ENCODE peak calls at places on chromosomes 12 and 14, in six cellular contexts. O, J, L, U, M and T are unnamed samples. For H3K9me3 and H3K27me3, the result is how much of the 10 kb centered on the place peaks cover.

GRCh38 chr14:105383083-105383730 is 15.1 kb upstream of the TEX22 start:
- DNase-seq in O (no peak), J (no peak), L (no peak), U (no peak), M (no peak), T (no peak)

GRCh38 chr12:75781532-75782046 is 250.0 kb downstream of the PHLDA1 start:
- DNase-seq in O (no peak), J (no peak), L (no peak), U (no peak), M (no peak), T (peak)

GRCh38 chr14:29035129-29035528 is 268.5 kb downstream of the FOXG1 start:
- DNase-seq in O (no peak), J (no peak), L (no peak), U (no peak), M (no peak), T (no peak)

GRCh38 chr14:96224480-96225096 is 19.9 kb downstream of the BDKRB2 start:
- DNase-seq in O (no peak), J (no peak), L (no peak), U (no peak), M (no peak), T (no peak)

GRCh38 chr12:8081921-8082577 is at the start of gene NECAP1:
- DNase-seq in O (peak), J (peak), L (peak), U (peak), M (peak), T (peak)

GRCh38 chr14:32370720-32371119 is 41.6 kb downstream of the AKAP6 start:
- DNase-seq in O (no peak), J (no peak), L (no peak), U (no peak), M (no peak), T (no peak)

GRCh38 chr12:6899837-6900519 is 4.6 kb upstream of the LRRC23 start:
- DNase-seq in O (no peak), J (no peak), L (peak), U (peak), M (no peak), T (peak)

GRCh38 chr14:104094709-104095425 is 9.4 kb downstream of the ASPG start:
- DNase-seq in O (peak), J (no peak), L (peak), U (no peak), M (peak), T (peak)

GRCh38 chr14:90299408-90299807 is 32.3 kb downstream of the NRDE2 start:
- DNase-seq in O (no peak), J (no peak), L (no peak), U (no peak), M (no peak), T (no peak)

GRCh38 chr14:78018283-78018682 is 151.9 kb upstream of the NRXN3 start:
- DNase-seq in O (no peak), J (no peak), L (no peak), U (no peak), M (no peak), T (no peak)

GRCh38 chr14:70926187-70926830 is 19.1 kb downstream of the PCNX1 start:
- DNase-seq in O (no peak), J (no peak), L (no peak), U (no peak), M (no peak), T (no peak)

GRCh38 chr14:98959410-98959809 is 312.6 kb downstream of the BCL11B start:
- DNase-seq in O (no peak), J (no peak), L (no peak), U (no peak), M (no peak), T (no peak)

GRCh38 chr14:53537421-53538315 is 384.5 kb upstream of the DDHD1 start:
- DNase-seq in O (no peak), J (no peak), L (no peak), U (no peak), M (no peak), T (no peak)

GRCh38 chr12:132516064-132517012 is 26.4 kb downstream of the FBRSL1 start:
- DNase-seq in O (no peak), J (no peak), L (no peak), U (no peak), M (no peak), T (no peak)

GRCh38 chr12:5512585-5512970 is 80.7 kb downstream of the NTF3 start:
- DNase-seq in O (peak), J (no peak), L (no peak), U (no peak), M (no peak), T (no peak)

GRCh38 chr14:77882631-77883030 is 82.7 kb downstream of the ADCK1 start:
- DNase-seq in O (no peak), J (no peak), L (no peak), U (no peak), M (no peak), T (no peak)

GRCh38 chr12:25320123-25321006 is 69.6 kb upstream of the KRAS start:
- DNase-seq in O (no peak), J (no peak), L (no peak), U (no peak), M (no peak), T (no peak)

GRCh38 chr12:11862794-11863193 is 207.9 kb upstream of the BCL2L14 start:
- DNase-seq in O (peak), J (no peak), L (peak), U (no peak), M (no peak), T (peak)

GRCh38 chr14:52185178-52185577 is 82.3 kb upstream of the PTGDR start:
- DNase-seq in O (no peak), J (no peak), L (no peak), U (no peak), M (no peak), T (no peak)
- H3K9me3 ChIP-seq in O (under half), J (under half), L (under half), U (under half), M (under half), T (under half)

DNA sequence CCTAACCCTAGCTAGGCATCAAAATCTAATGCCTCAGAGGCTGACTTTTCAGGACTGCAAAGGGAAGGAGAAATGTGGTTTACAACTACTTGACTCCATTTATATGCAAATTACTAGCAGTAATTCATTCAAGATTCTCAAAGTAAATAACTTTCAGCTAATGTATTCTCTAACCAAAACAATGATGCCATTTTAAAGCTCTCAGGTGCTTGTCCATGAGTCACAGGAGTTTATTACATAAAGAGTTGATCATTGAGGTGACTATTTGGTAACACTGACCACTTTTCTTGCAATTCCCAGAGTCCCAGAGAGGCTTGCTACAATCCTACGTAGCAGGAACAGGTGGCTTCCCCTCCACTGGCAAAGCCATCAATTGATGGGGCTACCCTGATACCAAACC is 109.0 kb upstream of the SLC35F4 start:
- DNase-seq in O (no peak), J (no peak), L (no peak), U (no peak), M (no peak), T (no peak)
- H3K27me3 ChIP-seq in O (under half), J (under half), L (under half), U (under half), M (under half), T (under half)

DNA sequence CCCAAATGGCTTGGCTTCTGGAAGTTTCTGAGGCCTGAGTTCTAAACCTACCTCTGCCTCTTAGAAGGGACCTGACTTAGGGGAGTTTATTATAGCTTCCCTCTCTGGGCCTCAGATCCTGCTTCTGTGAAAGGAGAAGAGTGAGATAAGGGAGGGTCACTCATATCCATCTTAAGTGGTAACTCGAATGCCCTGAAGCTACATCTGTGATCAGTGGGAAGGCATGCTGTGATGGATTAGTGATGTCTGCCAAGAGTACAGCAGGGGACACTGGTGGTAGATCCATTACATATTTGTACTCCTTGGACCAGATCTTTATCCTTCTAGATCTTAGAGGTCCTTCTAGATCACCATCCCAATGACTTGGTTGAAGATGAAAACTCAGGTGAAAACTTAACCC is 97.8 kb upstream of the NOS1 start:
- DNase-seq in O (no peak), J (no peak), L (no peak), U (no peak), M (no peak), T (no peak)
- H3K9me3 ChIP-seq in O (under half), J (under half), L (under half), U (under half), M (under half), T (under half)

GRCh38 chr12:115698257-115698656 is 579.2 kb downstream of the MED13L start:
- DNase-seq in O (no peak), J (no peak), L (no peak), U (no peak), M (no peak), T (no peak)

GRCh38 chr12:115693970-115694369 is 583.5 kb downstream of the MED13L start:
- DNase-seq in O (no peak), J (no peak), L (no peak), U (no peak), M (no peak), T (no peak)

GRCh38 chr12:115700896-115701465 is 576.5 kb downstream of the MED13L start:
- DNase-seq in O (no peak), J (no peak), L (no peak), U (no peak), M (no peak), T (no peak)

GRCh38 chr12:115694564-115694963 is 582.9 kb downstream of the MED13L start:
- DNase-seq in O (no peak), J (no peak), L (no peak), U (no peak), M (no peak), T (no peak)

GRCh38 chr12:115697341-115697740 is 580.2 kb downstream of the MED13L start:
- DNase-seq in O (no peak), J (no peak), L (no peak), U (no peak), M (no peak), T (no peak)
- H3K27me3 ChIP-seq in O (under half), J (under half), L (under half), U (under half), M (under half), T (under half)

GRCh38 chr12:3603576-3603975 is 112.6 kb downstream of the PRMT8 start:
- DNase-seq in O (no peak), J (no peak), L (no peak), U (no peak), M (no peak), T (no peak)
- H3K9me3 ChIP-seq in O (under half), J (under half), L (under half), U (under half), M (under half), T (under half)